ENCODE peak calls at places on chromosomes 4 and X, in five cellular contexts. V is GM13977, K is astrocyte of the cerebellum, I is hippocampal formation, Y is anterior cingulate cortex. T is an unnamed sample.

GRCh38 chr4:139815646-139816601 is 150.3 kb downstream of the MGST2 start:
- DNase-seq in Y (no peak), V (no peak), I (peak; percentile 46), K (peak; percentile 57), T (no peak)

GRCh38 chrX:39388730-39389129 is 587.5 kb downstream of the MID1IP1 start:
- DNase-seq in I (no peak), Y (no peak), V (no peak), K (no peak), T (no peak)

GRCh38 chrX:39724544-39724943 is 373.2 kb downstream of the BCOR start:
- DNase-seq in Y (no peak), I (no peak), K (no peak), V (no peak), T (no peak)

GRCh38 chr4:55947912-55948725 is 626 bp upstream of the CEP135 start:
- DNase-seq in K (peak; percentile 81), I (peak; percentile 64), V (peak; percentile 55), Y (no peak), T (peak; percentile 47)

GRCh38 chr4:62366944-62367343 is 1166.8 kb downstream of the ADGRL3 start:
- DNase-seq in Y (no peak), I (no peak), V (no peak), K (no peak), T (no peak)

GRCh38 chrX:104921606-104922205 is 298.8 kb downstream of the TEX13A start:
- DNase-seq in K (no peak), I (no peak), V (no peak), Y (no peak), T (no peak)

GRCh38 chr4:125736057-125736456 is 421.3 kb downstream of the FAT4 start:
- DNase-seq in K (no peak), I (no peak), V (no peak), Y (no peak), T (no peak)

GRCh38 chr4:100780126-100780525 is 262.3 kb upstream of the EMCN start:
- DNase-seq in V (no peak), I (no peak), K (no peak), Y (no peak), T (no peak)

GRCh38 chr4:54716478-54717065 is 58.8 kb downstream of the KIT start:
- DNase-seq in Y (no peak), V (no peak), K (no peak), I (no peak), T (no peak)

GRCh38 chr4:179927473-179927872 is 2315.7 kb upstream of the TENM3 start:
- DNase-seq in K (no peak), Y (no peak), I (no peak), V (no peak), T (no peak)

GRCh38 chrX:86133761-86134160 is 14.5 kb upstream of the DACH2 start:
- DNase-seq in K (peak; percentile 2), Y (no peak), V (no peak), I (peak; percentile 39), T (no peak)

GRCh38 chr4:113756005-113756410 is 5.5 kb downstream of the CAMK2D start:
- DNase-seq in V (peak; percentile 52), I (peak; percentile 31), K (peak; percentile 84), Y (no peak), T (no peak)

GRCh38 chr4:106647451-106647850 is 278.9 kb upstream of the GIMD1 start:
- DNase-seq in K (no peak), Y (no peak), I (no peak), V (no peak), T (no peak)

GRCh38 chr4:38177792-38178665 is 217.8 kb downstream of the PTTG2 start:
- DNase-seq in V (no peak), Y (no peak), I (no peak), K (no peak), T (peak; percentile 50)

GRCh38 chr4:2062808-2063524 is 3.8 kb downstream of the NAT8L start:
- DNase-seq in K (no peak), Y (no peak), I (no peak), V (peak; percentile 39), T (no peak)

GRCh38 chrX:10570601-10571000 is 49.8 kb downstream of the MID1 start:
- DNase-seq in Y (no peak), K (no peak), I (no peak), V (no peak), T (no peak)

GRCh38 chr4:5361968-5362367 is 310.7 kb downstream of the STK32B start:
- DNase-seq in Y (no peak), K (no peak), I (no peak), V (no peak), T (no peak)

GRCh38 chr4:181301735-181302380 is 941.3 kb upstream of the TENM3 start:
- DNase-seq in Y (no peak), I (no peak), V (peak; percentile 19), K (no peak), T (no peak)

GRCh38 chr4:13907255-13907751 is 279.8 kb upstream of the BOD1L1 start:
- DNase-seq in Y (no peak), V (no peak), K (peak; percentile 85), I (no peak), T (no peak)

GRCh38 chrX:20217906-20218305 is 48.8 kb downstream of the RPS6KA3 start:
- DNase-seq in K (no peak), V (no peak), I (no peak), Y (no peak), T (no peak)

GRCh38 chrX:49244207-49244606 is 8.9 kb downstream of the CCDC22 start:
- DNase-seq in V (no peak), I (no peak), K (no peak), Y (no peak), T (no peak)

GRCh38 chrX:42680651-42681050 is 97.3 kb downstream of the PPP1R2C start:
- DNase-seq in I (no peak), V (no peak), Y (no peak), K (no peak), T (no peak)

GRCh38 chr4:44086753-44087152 is 361.9 kb downstream of the KCTD8 start:
- DNase-seq in V (no peak), I (no peak), K (no peak), Y (no peak), T (no peak)

T was measured in CD4-positive, alpha-beta T cell.